ENCODE peak calls at places on chromosomes 16 and 17, in seven cellular contexts. G, Y, L, R, J, E and S are unnamed samples.
A peak's percentile ranks its signal among the peaks of the same experiment; 100 is the strongest.

GRCh38 chr16:72172105-72173034 is at the start of gene PMFBP1:
- DNase-seq in G (peak; percentile 79), Y (peak; percentile 59), L (peak; percentile 94), R (no peak), J (no peak), E (no peak), S (peak; percentile 80)

GRCh38 chr16:46801428-46802049 is 29.4 kb downstream of the C16orf87 start:
- DNase-seq in G (peak; percentile 63), Y (peak; percentile 25), L (peak; percentile 55), R (no peak), J (no peak), E (no peak), S (peak; percentile 73)

GRCh38 chr17:79561486-79562116 is 49.2 kb downstream of the RBFOX3 start:
- DNase-seq in G (no peak), Y (no peak), L (no peak), R (no peak), J (no peak), E (no peak), S (no peak)

GRCh38 chr16:67967183-67967955 is 1.1 kb downstream of the SLC12A4 start:
- DNase-seq in G (peak; percentile 33), Y (no peak), L (peak; percentile 42), R (no peak), J (no peak), E (no peak), S (peak; percentile 48)

GRCh38 chr16:29994613-29995329 is 646 bp downstream of the HIRIP3 start:
- DNase-seq in G (peak; percentile 69), Y (peak; percentile 66), L (peak; percentile 50), R (peak; percentile 90), J (no peak), E (no peak), S (peak; percentile 68)

GRCh38 chr17:66441012-66441703 is 138.7 kb downstream of the PRKCA start:
- DNase-seq in G (no peak), Y (no peak), L (no peak), R (no peak), J (no peak), E (no peak), S (peak; percentile 38)

GRCh38 chr17:67636312-67636711 is 81.4 kb upstream of the NOL11 start:
- DNase-seq in G (no peak), Y (no peak), L (no peak), R (no peak), J (no peak), E (no peak), S (no peak)

GRCh38 chr16:54237-54581 is 581 bp downstream of the SNRNP25 start:
- DNase-seq in G (no peak), Y (no peak), L (no peak), R (no peak), J (no peak), E (no peak), S (no peak)

GRCh38 chr16:66270333-66270927 is 96.1 kb upstream of the CDH5 start:
- DNase-seq in G (peak; percentile 91), Y (peak; percentile 54), L (peak; percentile 54), R (peak; percentile 94), J (peak; percentile 90), E (peak; percentile 72), S (peak; percentile 72)

GRCh38 chr16:23377071-23377931 is 75.2 kb downstream of the SCNN1B start:
- DNase-seq in G (no peak), Y (no peak), L (no peak), R (no peak), J (no peak), E (no peak), S (no peak)

GRCh38 chr16:23378256-23378655 is 74.7 kb downstream of the COG7 start:
- DNase-seq in G (no peak), Y (no peak), L (no peak), R (no peak), J (no peak), E (no peak), S (no peak)

GRCh38 chr16:23373436-23374219 is 71.5 kb downstream of the SCNN1B start:
- DNase-seq in G (no peak), Y (no peak), L (no peak), R (no peak), J (no peak), E (no peak), S (no peak)

GRCh38 chr16:23374721-23375120 is 72.6 kb downstream of the SCNN1B start:
- DNase-seq in G (no peak), Y (no peak), L (no peak), R (no peak), J (peak; percentile 51), E (no peak), S (peak; percentile 69)

GRCh38 chr16:23375643-23376042 is 73.5 kb downstream of the SCNN1B start:
- DNase-seq in G (no peak), Y (no peak), L (no peak), R (no peak), J (no peak), E (no peak), S (no peak)
- H2BK120ac ChIP-seq in G (no peak overlapping the region), Y (no peak overlapping the region), L (no peak overlapping the region), R (no peak overlapping the region), J (no peak overlapping the region), E (no peak overlapping the region), S (no peak overlapping the region)

GRCh38 chr17:55441544-55441943 is 19.9 kb upstream of the MMD start:
- DNase-seq in G (no peak), Y (no peak), L (no peak), R (no peak), J (no peak), E (no peak), S (no peak)

GRCh38 chr17:55442462-55442861 is 20.8 kb upstream of the MMD start:
- DNase-seq in G (no peak), Y (no peak), L (no peak), R (no peak), J (no peak), E (no peak), S (no peak)

GRCh38 chr17:55444471-55445441 is 23.1 kb upstream of the MMD start:
- DNase-seq in G (no peak), Y (peak; percentile 53), L (peak; percentile 68), R (no peak), J (no peak), E (no peak), S (no peak)

GRCh38 chr17:55443904-55444303 is 22.3 kb upstream of the MMD start:
- DNase-seq in G (no peak), Y (no peak), L (no peak), R (no peak), J (no peak), E (no peak), S (no peak)

GRCh38 chr17:55442953-55443683 is 21.5 kb upstream of the MMD start:
- DNase-seq in G (no peak), Y (peak; percentile 72), L (peak; percentile 84), R (no peak), J (no peak), E (no peak), S (peak; percentile 61)
- H2BK120ac ChIP-seq in G (no peak overlapping the region), Y (peak overlapping the region; percentile 71), L (peak overlapping the region; percentile 21), R (no peak overlapping the region), J (no peak overlapping the region), E (no peak overlapping the region), S (peak overlapping the region; percentile 2)

DNA sequence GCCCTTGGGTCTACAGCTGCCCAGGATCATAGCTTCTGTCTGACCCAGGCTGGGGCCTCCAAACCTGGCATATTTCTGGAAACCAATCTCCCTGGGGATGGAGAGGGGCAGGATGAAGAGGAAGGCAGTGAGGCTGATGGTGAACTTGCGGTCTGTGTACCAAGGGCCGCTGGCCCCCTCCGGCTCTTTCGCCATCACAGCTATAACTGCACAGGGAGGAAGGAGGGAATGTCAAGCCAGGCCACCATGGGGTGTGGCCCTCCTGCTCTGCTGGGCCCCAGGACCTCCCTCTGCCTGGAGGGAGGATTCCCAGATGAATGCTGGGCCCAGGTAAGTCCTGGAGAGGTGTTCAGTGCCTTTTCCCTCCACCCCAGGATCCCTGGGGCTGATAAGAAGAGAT is 6.3 kb downstream of the SLC38A7 start:
- DNase-seq in G (no peak), Y (no peak), L (no peak), R (no peak), J (no peak), E (no peak), S (no peak)
- H2BK120ac ChIP-seq in G (no peak overlapping the region), Y (no peak overlapping the region), L (no peak overlapping the region), R (no peak overlapping the region), J (no peak overlapping the region), E (no peak overlapping the region), S (no peak overlapping the region)

GRCh38 chr17:51231999-51232398 is 27.9 kb downstream of the MBTD1 start:
- DNase-seq in G (no peak), Y (no peak), L (no peak), R (no peak), J (no peak), E (no peak), S (no peak)

GRCh38 chr17:51230306-51230705 is 29.5 kb downstream of the MBTD1 start:
- DNase-seq in G (no peak), Y (peak; percentile 8), L (no peak), R (no peak), J (no peak), E (no peak), S (peak; percentile 1)

GRCh38 chr17:51229889-51230288 is 30.0 kb downstream of the MBTD1 start:
- DNase-seq in G (no peak), Y (no peak), L (no peak), R (no peak), J (no peak), E (no peak), S (no peak)

GRCh38 chr17:51224615-51225262 is 35.1 kb downstream of the MBTD1 start:
- DNase-seq in G (no peak), Y (no peak), L (no peak), R (no peak), J (no peak), E (no peak), S (no peak)

GRCh38 chr17:51228177-51228576 is 31.7 kb downstream of the MBTD1 start:
- DNase-seq in G (no peak), Y (peak; percentile 68), L (peak; percentile 29), R (no peak), J (no peak), E (no peak), S (no peak)
- H2BK120ac ChIP-seq in G (no peak overlapping the region), Y (no peak overlapping the region), L (no peak overlapping the region), R (no peak overlapping the region), J (no peak overlapping the region), E (no peak overlapping the region), S (no peak overlapping the region)

GRCh38 chr17:6893382-6894205 is 62.1 kb upstream of the TEKT1 start:
- DNase-seq in G (peak; percentile 14), Y (no peak), L (no peak), R (peak; percentile 67), J (peak; percentile 62), E (no peak), S (no peak)
- H2BK120ac ChIP-seq in G (no peak overlapping the region), Y (no peak overlapping the region), L (no peak overlapping the region), R (no peak overlapping the region), J (no peak overlapping the region), E (peak overlapping the region; percentile 20), S (no peak overlapping the region)